ENCODE peak calls at places on chromosomes 7 and 10, in seven cellular contexts. W, N, O, K, F, R and E are unnamed samples.
A peak's percentile ranks its signal among the peaks of the same experiment; 100 is the strongest.

GRCh38 chr7:43112941-43113621 is 634 bp downstream of the HECW1 start:
- DNase-seq in W (peak; percentile 82), N (peak; percentile 90), O (peak; percentile 49), K (peak; percentile 81), F (peak; percentile 75), R (no peak), E (peak; percentile 67)

GRCh38 chr7:151408839-151409554 is 841 bp downstream of the WDR86 start:
- DNase-seq in W (peak; percentile 60), N (peak; percentile 89), O (no peak), K (peak; percentile 75), F (peak; percentile 52), R (no peak), E (no peak)

GRCh38 chr10:103712898-103713498 is 142.4 kb downstream of the SH3PXD2A start:
- DNase-seq in W (peak; percentile 80), N (peak; percentile 83), O (peak; percentile 75), K (peak; percentile 98), F (peak; percentile 75), R (peak; percentile 65), E (peak; percentile 82)

GRCh38 chr7:132508724-132509348 is 67.4 kb downstream of the PLXNA4 start:
- DNase-seq in W (no peak), N (peak; percentile 12), O (no peak), K (no peak), F (no peak), R (no peak), E (no peak)

GRCh38 chr7:34787586-34787985 is 129.6 kb downstream of the NPSR1 start:
- DNase-seq in W (no peak), N (no peak), O (no peak), K (no peak), F (no peak), R (no peak), E (no peak)

GRCh38 chr10:97708976-97709745 is 4.4 kb upstream of the MARVELD1 start:
- DNase-seq in W (peak; percentile 70), N (peak; percentile 77), O (peak; percentile 88), K (peak; percentile 84), F (peak; percentile 75), R (peak; percentile 58), E (peak; percentile 65)

GRCh38 chr7:29572543-29572942 is 8.9 kb downstream of the PRR15 start:
- DNase-seq in W (no peak), N (no peak), O (no peak), K (no peak), F (no peak), R (no peak), E (no peak)

GRCh38 chr7:39073432-39073831 is 95.7 kb downstream of the POU6F2 start:
- DNase-seq in W (peak; percentile 35), N (peak; percentile 89), O (no peak), K (no peak), F (peak; percentile 3), R (no peak), E (peak; percentile 50)

GRCh38 chr7:147332988-147333387 is 1216.4 kb downstream of the CNTNAP2 start:
- DNase-seq in W (no peak), N (no peak), O (no peak), K (no peak), F (no peak), R (no peak), E (no peak)

GRCh38 chr10:73211106-73211811 is 35.8 kb downstream of the DNAJC9 start:
- DNase-seq in W (no peak), N (no peak), O (no peak), K (no peak), F (no peak), R (no peak), E (no peak)

GRCh38 chr10:50648935-50649227 is 25.1 kb upstream of the SGMS1 start:
- DNase-seq in W (no peak), N (no peak), O (no peak), K (no peak), F (no peak), R (no peak), E (no peak)

GRCh38 chr10:103598654-103599115 is 105.2 kb downstream of the NEURL1 start:
- DNase-seq in W (peak; percentile 75), N (peak; percentile 84), O (peak; percentile 82), K (peak; percentile 81), F (peak; percentile 88), R (peak; percentile 50), E (peak; percentile 70)

GRCh38 chr10:49605177-49605938 is 4.8 kb upstream of the SLC18A3 start:
- DNase-seq in W (peak; percentile 15), N (no peak), O (no peak), K (peak; percentile 23), F (no peak), R (no peak), E (no peak)

GRCh38 chr10:17227367-17228080 is 517 bp upstream of the VIM start:
- DNase-seq in W (no peak), N (peak; percentile 37), O (peak; percentile 39), K (no peak), F (peak; percentile 72), R (no peak), E (no peak)

GRCh38 chr10:132677905-132678298 is 108.0 kb downstream of the NKX6-2 start:
- DNase-seq in W (peak; percentile 14), N (no peak), O (no peak), K (no peak), F (no peak), R (no peak), E (no peak)

GRCh38 chr7:142482899-142483658 is 225.2 kb upstream of the PRSS58 start:
- DNase-seq in W (peak; percentile 61), N (peak; percentile 73), O (peak; percentile 66), K (peak; percentile 69), F (peak; percentile 69), R (peak; percentile 49), E (no peak)

GRCh38 chr10:30413996-30414576 is 19.9 kb upstream of the MAP3K8 start:
- DNase-seq in W (no peak), N (peak; percentile 61), O (peak; percentile 71), K (no peak), F (peak; percentile 77), R (peak; percentile 54), E (no peak)

GRCh38 chr10:9038146-9038714 is 983.7 kb downstream of the GATA3 start:
- DNase-seq in W (no peak), N (no peak), O (no peak), K (no peak), F (no peak), R (peak; percentile 60), E (no peak)

GRCh38 chr7:101553018-101553770 is 75.9 kb downstream of the MYL10 start:
- DNase-seq in W (peak; percentile 24), N (no peak), O (no peak), K (no peak), F (no peak), R (no peak), E (no peak)

GRCh38 chr7:12297709-12298108 is 86.6 kb downstream of the TMEM106B start:
- DNase-seq in W (no peak), N (peak; percentile 66), O (no peak), K (no peak), F (no peak), R (peak; percentile 6), E (no peak)

GRCh38 chr7:46671108-46671769 is 750.2 kb upstream of the IGFBP3 start:
- DNase-seq in W (no peak), N (peak; percentile 91), O (no peak), K (no peak), F (no peak), R (no peak), E (no peak)

GRCh38 chr7:46900312-46901263 is 681.3 kb downstream of the TNS3 start:
- DNase-seq in W (no peak), N (no peak), O (peak; percentile 15), K (no peak), F (peak; percentile 66), R (no peak), E (no peak)

GRCh38 chr10:11299125-11299524 is 281.5 kb downstream of the CELF2 start:
- DNase-seq in W (no peak), N (no peak), O (no peak), K (no peak), F (no peak), R (no peak), E (no peak)

GRCh38 chr7:96250776-96251361 is 71.0 kb downstream of the SLC25A13 start:
- DNase-seq in W (no peak), N (no peak), O (no peak), K (no peak), F (no peak), R (no peak), E (no peak)

GRCh38 chr7:139568813-139569490 is 45.5 kb downstream of the CLEC2L start:
- DNase-seq in W (peak; percentile 11), N (no peak), O (no peak), K (no peak), F (no peak), R (no peak), E (no peak)

GRCh38 chr7:4841007-4841784 is 20.6 kb downstream of the PAPOLB start:
- DNase-seq in W (no peak), N (no peak), O (no peak), K (peak; percentile 43), F (no peak), R (no peak), E (no peak)

DNA sequence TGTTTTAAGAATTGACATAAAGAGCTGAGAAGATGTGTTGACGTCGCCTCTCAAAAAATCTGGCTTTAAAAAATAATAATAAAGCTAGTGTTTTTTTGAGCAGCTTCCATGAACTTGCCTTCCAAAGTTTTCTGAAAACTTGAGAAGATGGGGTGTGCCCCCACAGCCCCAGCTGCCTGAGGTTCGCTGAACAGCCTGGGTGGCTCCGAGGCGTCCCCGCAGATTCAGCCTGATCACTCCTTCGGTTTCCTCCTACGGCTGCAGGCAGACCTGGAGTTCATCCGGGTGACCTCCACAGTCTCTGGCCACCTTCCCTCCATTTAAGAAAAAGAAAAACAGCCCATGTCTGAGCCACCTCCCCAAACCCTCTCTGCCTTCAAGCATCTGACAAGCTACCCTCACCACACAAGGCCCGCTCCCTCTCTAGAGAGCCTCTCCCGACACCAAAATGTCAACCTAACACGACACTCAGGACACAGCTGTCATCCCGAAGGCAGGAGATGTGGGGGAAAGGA is 177.8 kb downstream of the PTPRN2 start:
- DNase-seq in W (no peak), N (no peak), O (no peak), K (no peak), F (no peak), R (no peak), E (no peak)
- H3K18ac ChIP-seq in W (no peak overlapping the region), N (no peak overlapping the region), O (no peak overlapping the region), K (no peak overlapping the region), F (no peak overlapping the region), R (no peak overlapping the region), E (no peak overlapping the region)

GRCh38 chr10:67077376-67077775 is 151.5 kb downstream of the LRRTM3 start:
- DNase-seq in W (no peak), N (no peak), O (no peak), K (no peak), F (no peak), R (no peak), E (no peak)
- H2BK5ac ChIP-seq in W (no peak overlapping the region), N (no peak overlapping the region), O (no peak overlapping the region), K (no peak overlapping the region), F (no peak overlapping the region), R (no peak overlapping the region), E (no peak overlapping the region)

DNA sequence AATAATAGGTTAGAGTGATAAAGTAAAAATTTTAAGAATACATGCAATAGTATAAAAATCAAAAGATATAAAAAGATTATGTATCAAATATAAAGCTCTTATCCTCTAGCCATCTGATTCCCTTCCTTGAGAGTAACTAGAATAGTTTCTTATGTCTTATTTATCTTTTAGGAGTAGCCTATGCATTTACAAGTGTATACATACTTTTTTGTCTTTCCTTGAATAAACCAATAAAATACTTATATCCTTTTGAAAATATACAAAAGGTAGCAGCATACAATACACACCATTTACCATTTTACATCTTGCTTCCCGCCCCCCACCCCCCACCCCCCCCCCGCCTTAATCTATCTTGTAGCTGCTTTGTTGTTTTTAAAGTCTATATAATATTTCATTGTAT is 31.4 kb downstream of the AHCYL2 start:
- DNase-seq in W (no peak), N (no peak), O (no peak), K (no peak), F (no peak), R (no peak), E (no peak)
- H3K18ac ChIP-seq in W (no peak overlapping the region), N (no peak overlapping the region), O (no peak overlapping the region), K (no peak overlapping the region), F (no peak overlapping the region), R (no peak overlapping the region), E (no peak overlapping the region)

GRCh38 chr10:70564113-70564725 is 38.3 kb downstream of the PRF1 start:
- DNase-seq in W (no peak), N (no peak), O (no peak), K (no peak), F (no peak), R (no peak), E (no peak)
- H2BK5ac ChIP-seq in W (no peak overlapping the region), N (no peak overlapping the region), O (no peak overlapping the region), K (no peak overlapping the region), F (no peak overlapping the region), R (no peak overlapping the region), E (no peak overlapping the region)